ENCODE peak calls at places on chromosome 6, in four cellular contexts. R, A, Y and S are unnamed samples.

GRCh38 chr6:44806656-44807055 is 419.1 kb downstream of the CDC5L start:
- DNase-seq in Y (no peak), R (no peak), A (no peak), S (no peak)

GRCh38 chr6:143621159-143621873 is 56.4 kb upstream of the PHACTR2 start:
- DNase-seq in A (no peak), Y (no peak), R (no peak), S (no peak)

GRCh38 chr6:48080227-48081009 is 30.6 kb downstream of the PTCHD4 start:
- DNase-seq in Y (no peak), A (no peak), R (peak), S (no peak)

GRCh38 chr6:187252-187840 is 104.9 kb upstream of the DUSP22 start:
- DNase-seq in R (peak), Y (no peak), A (no peak), S (no peak)

GRCh38 chr6:37587776-37588744 is 88.4 kb upstream of the CCDC167 start:
- DNase-seq in R (no peak), Y (no peak), A (peak), S (no peak)

GRCh38 chr6:16985484-16986284 is 116.2 kb upstream of the STMND1 start:
- DNase-seq in A (no peak), Y (no peak), R (no peak), S (no peak)

GRCh38 chr6:35052694-35053565 is 88.2 kb downstream of the TCP11 start:
- DNase-seq in A (no peak), Y (no peak), R (no peak), S (no peak)

GRCh38 chr6:38272222-38272621 is 367.5 kb downstream of the BTBD9 start:
- DNase-seq in A (no peak), Y (no peak), R (no peak), S (no peak)

GRCh38 chr6:64034840-64035656 is 399.4 kb downstream of the PHF3 start:
- DNase-seq in A (no peak), Y (no peak), R (no peak), S (no peak)

GRCh38 chr6:25332165-25332564 is 53.0 kb downstream of the CARMIL1 start:
- DNase-seq in Y (no peak), R (no peak), A (no peak), S (no peak)

GRCh38 chr6:125444234-125444949 is 142.6 kb upstream of the HDDC2 start:
- DNase-seq in A (no peak), Y (no peak), R (no peak), S (no peak)

GRCh38 chr6:112225691-112226090 is 28.7 kb downstream of the LAMA4 start:
- DNase-seq in A (no peak), R (no peak), Y (no peak), S (no peak)

GRCh38 chr6:39370021-39370420 is 47.5 kb upstream of the KCNK16 start:
- DNase-seq in R (no peak), Y (no peak), A (no peak), S (no peak)

GRCh38 chr6:43386492-43386891 is 17.0 kb upstream of the ZNF318 start:
- DNase-seq in A (no peak), Y (no peak), R (peak), S (no peak)

GRCh38 chr6:89118931-89119330 is 1.1 kb upstream of the SRSF12 start:
- DNase-seq in R (no peak), A (no peak), Y (no peak), S (no peak)

GRCh38 chr6:63307581-63308246 is 12.1 kb downstream of the LGSN start:
- DNase-seq in Y (peak), A (no peak), R (peak), S (peak)

GRCh38 chr6:18861182-18861581 is 474.0 kb downstream of the RNF144B start:
- DNase-seq in A (no peak), R (no peak), Y (no peak), S (no peak)

GRCh38 chr6:87093199-87093598 is 1.7 kb downstream of the CGA start:
- DNase-seq in A (no peak), R (no peak), Y (no peak), S (no peak)

GRCh38 chr6:27829453-27830211 is 82.6 kb downstream of the OR2B2 start:
- DNase-seq in R (peak), A (no peak), Y (no peak), S (no peak)

GRCh38 chr6:139855741-139856206 is 481.3 kb upstream of the CITED2 start:
- DNase-seq in Y (no peak), A (no peak), R (no peak), S (no peak)

GRCh38 chr6:133240511-133241087 is 558 bp upstream of the EYA4 start:
- DNase-seq in R (no peak), Y (no peak), A (no peak), S (peak)

GRCh38 chr6:162963861-162964260 is 236.1 kb downstream of the PACRG start:
- DNase-seq in Y (no peak), A (no peak), R (no peak), S (no peak)

GRCh38 chr6:26550250-26550993 is 12.3 kb downstream of the HMGN4 start:
- DNase-seq in R (peak), A (peak), Y (no peak), S (no peak)

GRCh38 chr6:144931172-144932035 is 646.3 kb downstream of the UTRN start:
- DNase-seq in R (peak), Y (no peak), A (no peak), S (peak)

GRCh38 chr6:35486005-35486925 is 10.6 kb downstream of the TEAD3 start:
- DNase-seq in R (no peak), A (no peak), Y (no peak), S (no peak)

GRCh38 chr6:99282479-99283062 is 66.9 kb downstream of the FAXC start:
- DNase-seq in Y (no peak), A (peak), R (no peak), S (peak)

GRCh38 chr6:36670271-36670670 is 8.2 kb upstream of the CDKN1A start:
- DNase-seq in A (no peak), Y (no peak), R (no peak), S (no peak)

GRCh38 chr6:26270903-26271639 is 93.9 kb upstream of the BTN3A2 start:
- DNase-seq in R (no peak), A (no peak), Y (peak), S (no peak)

GRCh38 chr6:137043710-137044365 is 927 bp downstream of the IL20RA start:
- DNase-seq in R (no peak), Y (no peak), A (no peak), S (no peak)

GRCh38 chr6:110543106-110543505 is 66.7 kb upstream of the SLC22A16 start:
- DNase-seq in Y (no peak), A (no peak), R (no peak), S (no peak)

GRCh38 chr6:48141975-48142374 is 31.0 kb upstream of the PTCHD4 start:
- DNase-seq in Y (no peak), A (no peak), R (no peak), S (no peak)

GRCh38 chr6:137867685-137868509 is 838 bp downstream of the TNFAIP3 start:
- DNase-seq in A (no peak), R (no peak), Y (no peak), S (no peak)

DNA sequence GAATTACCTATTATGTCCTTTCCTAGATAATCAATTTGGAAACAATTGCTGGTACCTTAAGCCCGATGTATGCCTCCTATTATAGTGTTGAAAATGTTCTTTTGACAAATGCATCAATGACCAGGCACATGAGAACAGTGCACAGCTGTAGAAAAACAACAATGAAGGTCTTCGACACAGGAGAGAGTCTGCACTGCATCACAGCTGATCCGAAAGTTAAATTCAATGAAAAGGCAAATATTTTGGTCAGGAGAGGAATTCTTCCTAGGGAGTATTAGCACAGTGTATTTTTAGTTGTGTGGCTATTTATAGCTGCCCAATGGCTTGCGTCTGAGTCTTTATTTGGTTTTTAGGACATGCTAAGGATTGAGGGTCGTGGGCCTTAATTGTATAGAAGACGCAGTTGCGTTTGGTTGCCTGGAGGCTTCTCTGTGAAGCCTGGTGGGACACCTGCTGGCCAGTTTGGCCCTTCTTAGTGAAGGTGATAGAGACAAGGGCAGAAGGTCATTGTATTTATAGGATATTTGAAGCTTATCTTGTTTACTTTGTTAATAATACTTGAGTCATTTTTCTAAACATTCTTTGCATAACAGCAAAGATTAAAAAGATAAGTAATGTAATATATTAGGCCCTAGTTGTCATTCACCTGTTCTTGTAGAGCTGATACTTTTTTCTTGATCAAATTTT is 72.3 kb downstream of the CDYL start:
- DNase-seq in A (no peak), R (peak), Y (no peak), S (no peak)
- TF ChIP-seq TARDBP in A (no peak), R (no peak), Y (no peak), S (no peak)

GRCh38 chr6:6176132-6176531 is 144.3 kb downstream of the F13A1 start:
- DNase-seq in A (no peak), Y (no peak), R (no peak), S (no peak)

GRCh38 chr6:6179858-6180257 is 140.6 kb downstream of the F13A1 start:
- DNase-seq in Y (no peak), R (no peak), A (no peak), S (peak)

GRCh38 chr6:6178795-6179194 is 141.7 kb downstream of the F13A1 start:
- DNase-seq in Y (no peak), R (no peak), A (no peak), S (no peak)

GRCh38 chr6:6177754-6178153 is 142.7 kb downstream of the F13A1 start:
- DNase-seq in R (no peak), A (no peak), Y (no peak), S (no peak)

GRCh38 chr6:6176829-6177228 is 143.6 kb downstream of the F13A1 start:
- DNase-seq in A (no peak), Y (no peak), R (no peak), S (no peak)
- TF ChIP-seq FOXK2 in A (no peak), Y (no peak), R (no peak), S (no peak)

DNA sequence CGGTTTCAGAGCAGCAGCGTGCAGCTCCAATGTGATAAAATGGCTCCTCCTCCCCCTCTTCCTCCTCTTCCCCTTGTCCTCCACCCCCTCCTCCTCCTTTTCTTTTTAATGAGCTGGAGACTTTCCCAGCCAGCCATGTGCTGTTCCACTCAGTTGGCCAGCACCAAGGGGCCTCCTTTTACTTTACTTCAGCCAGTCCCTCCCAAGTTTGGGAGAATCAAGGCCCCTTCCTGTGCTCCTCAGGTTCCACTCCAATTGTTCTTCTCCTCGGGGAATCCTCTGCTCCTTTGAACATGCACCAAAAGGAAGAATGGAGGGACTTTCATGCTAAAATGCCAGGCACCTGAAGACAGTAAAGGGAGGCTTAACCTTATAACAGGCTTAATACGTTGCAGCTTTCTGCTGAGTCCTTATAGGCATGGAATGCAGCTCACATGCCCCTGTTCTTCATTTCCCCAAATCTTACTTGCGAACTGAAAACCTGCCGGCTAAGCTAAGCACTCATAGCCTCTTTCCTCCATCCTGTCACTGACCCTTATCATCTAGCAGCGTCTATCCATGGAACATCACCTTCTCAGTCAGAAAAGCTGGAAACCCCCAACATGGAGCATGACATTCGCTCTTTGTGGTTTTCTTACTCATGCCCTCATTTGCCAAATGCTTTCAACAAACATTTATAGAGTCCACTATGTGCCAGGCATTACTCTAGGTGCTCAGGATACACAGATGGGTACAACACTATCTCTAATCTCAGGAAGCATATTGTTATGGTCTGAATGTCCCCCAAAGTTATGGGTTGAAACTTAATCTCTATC is 170.6 kb downstream of the PHACTR1 start:
- DNase-seq in Y (no peak), R (no peak), A (no peak), S (no peak)
- TF ChIP-seq SP1 in Y (no peak), R (no peak), A (no peak), S (no peak)

GRCh38 chr6:62043079-62043478 is 242.9 kb downstream of the KHDRBS2 start:
- DNase-seq in A (no peak), R (no peak), Y (no peak), S (no peak)
- TF ChIP-seq TARDBP in A (no peak), R (no peak), Y (no peak), S (no peak)

DNA sequence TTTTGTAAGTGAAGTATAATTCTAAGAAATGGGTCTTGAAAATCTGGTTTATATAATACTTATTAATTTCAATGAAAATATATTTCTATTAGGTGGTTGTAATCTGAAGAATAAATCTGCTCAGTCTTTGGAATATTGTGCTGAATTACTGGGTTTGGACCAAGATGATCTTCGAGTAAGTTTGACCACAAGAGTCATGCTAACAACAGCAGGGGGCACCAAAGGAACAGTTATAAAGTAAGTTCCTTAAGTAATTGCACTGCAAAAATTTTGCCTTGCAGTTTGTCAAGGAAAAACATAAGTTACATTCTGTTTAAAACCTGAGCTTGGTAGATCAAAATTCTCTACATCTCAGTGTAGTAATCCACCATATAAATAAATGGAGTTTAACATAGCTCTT is 106.0 kb downstream of the MYO6 start:
- DNase-seq in Y (no peak), A (peak), R (peak), S (peak)
- TF ChIP-seq FOXK2 in Y (no peak), A (no peak), R (no peak), S (no peak)

GRCh38 chr6:100349366-100349765 is 115.4 kb downstream of the SIM1 start:
- DNase-seq in R (no peak), A (no peak), Y (no peak), S (no peak)

GRCh38 chr6:100347901-100348550 is 116.7 kb downstream of the SIM1 start:
- DNase-seq in R (no peak), Y (no peak), A (no peak), S (no peak)

GRCh38 chr6:100350139-100350538 is 114.6 kb downstream of the SIM1 start:
- DNase-seq in R (no peak), A (no peak), Y (no peak), S (no peak)

DNA sequence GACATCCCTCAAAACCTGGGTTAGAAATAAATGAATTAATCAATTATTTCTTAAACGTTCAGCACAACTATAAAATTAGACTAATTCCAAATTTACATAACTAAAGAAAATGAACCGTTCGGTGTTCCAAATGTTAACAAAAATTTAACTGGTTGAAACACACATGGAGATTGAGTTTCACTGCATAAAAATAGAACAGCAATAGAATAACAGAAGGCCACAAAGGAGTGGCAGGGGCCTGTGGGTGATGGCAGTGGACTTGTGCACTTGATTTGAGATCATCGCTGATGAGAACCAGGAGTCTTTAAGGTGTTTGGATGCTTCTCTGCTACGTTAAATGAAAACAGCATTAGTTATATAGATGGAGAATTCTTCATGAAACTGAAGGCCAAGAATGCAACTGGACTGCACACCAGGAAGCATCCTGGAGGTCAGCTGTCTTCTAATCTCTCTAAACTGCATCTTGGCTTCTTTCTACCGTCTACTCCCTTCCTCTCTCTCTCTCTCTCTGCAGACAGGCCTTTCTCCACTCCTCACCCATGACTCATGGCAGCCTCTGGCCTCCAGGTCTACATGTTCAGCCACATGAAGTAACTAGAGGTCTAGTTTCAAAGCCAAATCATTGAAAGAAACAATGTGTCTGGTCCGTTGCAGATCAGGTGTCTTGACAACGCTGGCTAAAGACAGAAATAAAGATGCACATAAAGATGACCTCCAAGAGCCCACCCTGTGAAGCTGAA is 111.3 kb downstream of the SIM1 start:
- DNase-seq in A (no peak), R (no peak), Y (no peak), S (no peak)
- TF ChIP-seq SP1 in A (no peak), R (no peak), Y (no peak), S (no peak)

GRCh38 chr6:130848945-130849344 is 21.7 kb downstream of the SMLR1 start:
- DNase-seq in R (no peak), Y (no peak), A (no peak), S (no peak)
- TF ChIP-seq TARDBP in R (no peak), Y (no peak), A (no peak), S (no peak)

DNA sequence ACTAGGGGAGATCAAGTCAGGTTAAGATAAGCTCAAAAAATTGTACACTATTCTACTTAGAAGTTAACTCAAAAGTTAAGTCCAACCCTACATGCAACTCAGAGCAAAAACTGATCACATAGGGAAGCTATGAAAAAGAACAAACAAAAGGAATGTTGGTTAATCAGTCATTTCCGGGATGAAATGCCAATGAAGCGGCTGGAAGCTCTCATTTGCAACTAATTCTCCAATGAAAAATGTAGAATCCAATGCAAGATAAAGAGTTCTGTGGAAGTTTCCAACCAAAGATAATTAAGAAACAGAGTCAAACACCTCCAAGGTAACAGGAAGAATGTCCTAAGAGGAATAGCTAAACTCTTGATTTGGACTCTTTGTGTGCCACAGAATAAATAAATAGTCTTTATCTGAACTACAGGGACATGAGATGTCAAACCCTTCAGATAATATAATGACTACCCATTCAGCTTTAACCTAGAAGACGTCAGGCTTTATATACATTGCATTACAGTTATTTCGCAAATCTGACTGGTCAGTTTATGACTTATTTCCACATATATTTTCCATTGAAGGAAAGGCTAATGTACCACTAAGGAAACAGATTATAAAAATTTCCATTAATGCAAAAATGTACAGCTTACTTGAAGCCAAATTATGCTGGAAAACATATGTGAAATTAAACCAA is 48.0 kb upstream of the DST start:
- DNase-seq in A (no peak), Y (no peak), R (peak), S (no peak)
- TF ChIP-seq FOXK2 in A (no peak), Y (no peak), R (no peak), S (no peak)

GRCh38 chr6:166611631-166612030 is 15.4 kb downstream of the RPS6KA2 start:
- DNase-seq in A (no peak), Y (no peak), R (no peak), S (no peak)
- TF ChIP-seq SP1 in A (no peak), Y (no peak), R (no peak), S (no peak)

GRCh38 chr6:41011673-41012072 is 27.3 kb downstream of the UNC5CL start:
- DNase-seq in Y (no peak), R (no peak), A (no peak), S (no peak)

GRCh38 chr6:41013473-41014153 is 25.4 kb downstream of the UNC5CL start:
- DNase-seq in A (no peak), Y (no peak), R (no peak), S (no peak)

GRCh38 chr6:41014780-41015179 is 24.2 kb downstream of the UNC5CL start:
- DNase-seq in A (no peak), R (no peak), Y (no peak), S (no peak)

GRCh38 chr6:41008011-41008410 is 31.0 kb downstream of the UNC5CL start:
- DNase-seq in R (no peak), Y (no peak), A (no peak), S (no peak)

DNA sequence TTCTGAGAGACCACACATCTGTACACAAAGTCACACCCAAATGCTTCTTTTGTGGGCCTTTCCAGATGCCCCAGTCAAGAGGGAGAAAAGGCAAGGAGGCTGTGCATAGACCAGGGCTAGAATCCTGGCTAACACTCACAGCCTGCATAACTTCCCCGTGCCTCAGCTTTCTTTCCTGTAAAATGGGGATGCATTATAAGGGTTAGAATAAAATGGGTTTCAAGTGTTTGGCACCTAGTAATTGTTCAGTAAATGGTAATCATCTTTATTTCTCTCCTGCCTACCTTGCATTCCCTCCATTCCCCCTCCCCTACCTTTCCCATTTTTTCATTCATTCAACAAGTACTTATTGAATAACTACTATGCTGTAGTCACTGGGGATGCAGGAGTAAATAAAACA is 29.4 kb downstream of the UNC5CL start:
- DNase-seq in Y (no peak), R (no peak), A (no peak), S (no peak)
- TF ChIP-seq TARDBP in Y (no peak), R (no peak), A (no peak), S (no peak)